ENCODE peak calls at places on chromosomes 6 and 20, in eight cellular contexts. B is HL-60, Y is transverse colon, Z is Panc1, Q is stomach, S is SK-N-SH, W is sigmoid colon, U is GM23338. N is an unnamed sample.

GRCh38 chr20:39700527-39700926 is 738.4 kb downstream of the DHX35 start:
- DNase-seq in B (no peak), Y (no peak), Z (no peak), Q (no peak), S (no peak), W (no peak), U (no peak), N (no peak)

GRCh38 chr6:45607818-45608217 is 230.1 kb upstream of the SUPT3H start:
- DNase-seq in B (no peak), Y (peak), Z (no peak), Q (no peak), S (no peak), W (no peak), U (no peak), N (no peak)

GRCh38 chr6:41247882-41248707 is 19.9 kb downstream of the TREML4 start:
- DNase-seq in B (no peak), Y (no peak), Z (no peak), Q (no peak), S (no peak), W (no peak), U (no peak), N (no peak)

GRCh38 chr6:28742668-28743270 is 181.0 kb downstream of the TRIM27 start:
- DNase-seq in B (no peak), Y (no peak), Z (no peak), Q (no peak), S (no peak), W (no peak), U (peak), N (no peak)

GRCh38 chr6:37083243-37084138 is 78.0 kb downstream of the FGD2 start:
- DNase-seq in B (peak), Y (peak), Z (no peak), Q (peak), S (peak), W (peak), U (no peak), N (peak)

GRCh38 chr6:152301806-152302568 is 335.2 kb downstream of the SYNE1 start:
- DNase-seq in B (peak), Y (peak), Z (peak), Q (peak), S (peak), W (peak), U (peak), N (peak)

GRCh38 chr20:25321262-25321831 is 69.3 kb downstream of the ABHD12 start:
- DNase-seq in B (no peak), Y (no peak), Z (no peak), Q (no peak), S (no peak), W (peak), U (no peak), N (no peak)

GRCh38 chr20:48619126-48620101 is 208.4 kb downstream of the PREX1 start:
- DNase-seq in B (no peak), Y (no peak), Z (no peak), Q (no peak), S (peak), W (peak), U (no peak), N (peak)

GRCh38 chr20:32019156-32019510 is 8.9 kb downstream of the CCM2L start:
- DNase-seq in B (no peak), Y (no peak), Z (no peak), Q (no peak), S (peak), W (no peak), U (peak), N (no peak)

GRCh38 chr20:8803065-8803464 is 265.8 kb upstream of the PLCB4 start:
- DNase-seq in B (no peak), Y (no peak), Z (no peak), Q (no peak), S (peak), W (no peak), U (peak), N (no peak)

GRCh38 chr20:63498950-63499332 is at the start of gene EEF1A2:
- DNase-seq in B (no peak), Y (no peak), Z (no peak), Q (peak), S (peak), W (peak), U (no peak), N (no peak)

GRCh38 chr6:163383912-163384311 is 30.6 kb upstream of the QKI start:
- DNase-seq in B (no peak), Y (no peak), Z (no peak), Q (no peak), S (no peak), W (no peak), U (no peak), N (no peak)

GRCh38 chr6:16854986-16855385 is 93.7 kb upstream of the ATXN1 start:
- DNase-seq in B (no peak), Y (no peak), Z (no peak), Q (no peak), S (no peak), W (no peak), U (no peak), N (no peak)

GRCh38 chr20:5821627-5822215 is 71.5 kb downstream of the SHLD1 start:
- DNase-seq in B (no peak), Y (no peak), Z (no peak), Q (no peak), S (no peak), W (no peak), U (no peak), N (no peak)

GRCh38 chr20:40481743-40482458 is 207.1 kb downstream of the MAFB start:
- DNase-seq in B (no peak), Y (no peak), Z (no peak), Q (no peak), S (no peak), W (no peak), U (no peak), N (no peak)

GRCh38 chr20:40452758-40453157 is 236.3 kb downstream of the MAFB start:
- DNase-seq in B (no peak), Y (no peak), Z (no peak), Q (no peak), S (no peak), W (no peak), U (peak), N (no peak)

GRCh38 chr6:129863664-129864063 is 2.5 kb upstream of the TMEM244 start:
- DNase-seq in B (no peak), Y (no peak), Z (no peak), Q (no peak), S (no peak), W (no peak), U (no peak), N (no peak)

GRCh38 chr6:45663181-45664180 is 285.7 kb upstream of the SUPT3H start:
- DNase-seq in B (no peak), Y (peak), Z (no peak), Q (no peak), S (no peak), W (no peak), U (peak), N (no peak)

GRCh38 chr6:87393026-87393622 is 14.6 kb upstream of the CFAP206 start:
- DNase-seq in B (peak), Y (no peak), Z (peak), Q (no peak), S (peak), W (no peak), U (peak), N (no peak)

GRCh38 chr6:161369339-161369738 is 95.5 kb upstream of the AGPAT4 start:
- DNase-seq in B (peak), Y (peak), Z (no peak), Q (no peak), S (no peak), W (no peak), U (peak), N (no peak)

GRCh38 chr20:6877633-6878032 is 110.1 kb downstream of the BMP2 start:
- DNase-seq in B (no peak), Y (no peak), Z (no peak), Q (no peak), S (no peak), W (no peak), U (no peak), N (no peak)

GRCh38 chr6:101666256-101666655 is 272.7 kb downstream of the GRIK2 start:
- DNase-seq in B (no peak), Y (no peak), Z (peak), Q (peak), S (no peak), W (no peak), U (no peak), N (no peak)

GRCh38 chr6:29624520-29624961 is 8.4 kb downstream of the GABBR1 start:
- DNase-seq in B (no peak), Y (no peak), Z (no peak), Q (no peak), S (no peak), W (no peak), U (peak), N (no peak)

GRCh38 chr6:152552616-152553209 is 84.4 kb downstream of the SYNE1 start:
- DNase-seq in B (peak), Y (peak), Z (peak), Q (peak), S (peak), W (peak), U (peak), N (no peak)

GRCh38 chr20:62263396-62263795 is 25.1 kb downstream of the OSBPL2 start:
- DNase-seq in B (no peak), Y (no peak), Z (no peak), Q (no peak), S (no peak), W (no peak), U (no peak), N (no peak)

GRCh38 chr20:41176711-41177552 is 39.6 kb downstream of the PLCG1 start:
- DNase-seq in B (no peak), Y (no peak), Z (no peak), Q (peak), S (no peak), W (no peak), U (no peak), N (peak)

GRCh38 chr6:35505985-35506384 is 6.7 kb downstream of the TULP1 start:
- DNase-seq in B (no peak), Y (no peak), Z (no peak), Q (no peak), S (peak), W (no peak), U (peak), N (no peak)

GRCh38 chr6:99434702-99435530 is 9.8 kb upstream of the PNISR start:
- DNase-seq in B (no peak), Y (no peak), Z (no peak), Q (no peak), S (peak), W (no peak), U (peak), N (no peak)

GRCh38 chr20:496126-496696 is 33.9 kb upstream of the TBC1D20 start:
- DNase-seq in B (no peak), Y (no peak), Z (no peak), Q (peak), S (no peak), W (no peak), U (no peak), N (no peak)

GRCh38 chr6:90393232-90393884 is 96.7 kb upstream of the BACH2 start:
- DNase-seq in B (peak), Y (peak), Z (no peak), Q (peak), S (peak), W (peak), U (peak), N (no peak)

GRCh38 chr6:722077-722524 is 29.2 kb upstream of the EXOC2 start:
- DNase-seq in B (peak), Y (peak), Z (peak), Q (peak), S (peak), W (peak), U (peak), N (peak)
- TF ChIP-seq POLR2AphosphoS5 in B (no peak), Y (no peak), Z (no peak), Q (peak), S (no peak), W (no peak), U (no peak), N (no peak)

GRCh38 chr20:17722493-17723300 is 22.9 kb downstream of the BANF2 start:
- DNase-seq in B (no peak), Y (no peak), Z (no peak), Q (no peak), S (no peak), W (no peak), U (no peak), N (no peak)

GRCh38 chr20:17723301-17723691 is 23.5 kb downstream of the BANF2 start:
- DNase-seq in B (no peak), Y (no peak), Z (no peak), Q (no peak), S (no peak), W (no peak), U (no peak), N (no peak)

GRCh38 chr20:17725094-17725835 is 25.5 kb downstream of the BANF2 start:
- DNase-seq in B (no peak), Y (no peak), Z (no peak), Q (no peak), S (no peak), W (no peak), U (no peak), N (no peak)

GRCh38 chr20:17720755-17721154 is 21.0 kb downstream of the BANF2 start:
- DNase-seq in B (no peak), Y (no peak), Z (no peak), Q (no peak), S (no peak), W (no peak), U (no peak), N (no peak)

GRCh38 chr20:17721802-17722486 is 22.2 kb downstream of the BANF2 start:
- DNase-seq in B (no peak), Y (peak), Z (no peak), Q (peak), S (no peak), W (no peak), U (peak), N (no peak)
- TF ChIP-seq CTCF in B (no peak), Y (no peak), Z (no peak), Q (no peak), S (peak), W (no peak), U (no peak), N (no peak)

GRCh38 chr6:33651403-33651802 is 30.3 kb downstream of the ITPR3 start:
- DNase-seq in B (no peak), Y (no peak), Z (no peak), Q (no peak), S (no peak), W (no peak), U (no peak), N (no peak)
- H3K27ac ChIP-seq in B (no peak), Y (no peak), Z (no peak), Q (no peak), S (no peak), W (no peak), U (no peak), N (no peak)

GRCh38 chr20:13862245-13862644 is 77.4 kb downstream of the NDUFAF5 start:
- DNase-seq in B (no peak), Y (no peak), Z (no peak), Q (no peak), S (no peak), W (no peak), U (no peak), N (no peak)

GRCh38 chr20:13868331-13868730 is 83.5 kb downstream of the NDUFAF5 start:
- DNase-seq in B (peak), Y (no peak), Z (no peak), Q (no peak), S (no peak), W (no peak), U (no peak), N (no peak)

GRCh38 chr20:13865156-13865555 is 80.3 kb downstream of the NDUFAF5 start:
- DNase-seq in B (no peak), Y (no peak), Z (no peak), Q (no peak), S (no peak), W (no peak), U (no peak), N (no peak)

GRCh38 chr20:13863244-13863643 is 78.4 kb downstream of the NDUFAF5 start:
- DNase-seq in B (no peak), Y (no peak), Z (no peak), Q (no peak), S (no peak), W (no peak), U (no peak), N (no peak)

GRCh38 chr20:13865825-13866351 is 81.1 kb downstream of the NDUFAF5 start:
- DNase-seq in B (peak), Y (no peak), Z (no peak), Q (no peak), S (no peak), W (no peak), U (no peak), N (no peak)
- TF ChIP-seq POLR2AphosphoS5 in B (no peak), Y (peak), Z (no peak), Q (peak), S (peak), W (peak), U (no peak), N (peak)